ENCODE peak calls at places on chromosome 1, in eight cellular contexts. Y is thoracic aorta, N is fibroblast of lung, R is OCI-LY7, M is fibroblast of the aortic adventitia, H is heart left ventricle, A is endothelial cell, J is left ventricle myocardium inferior. S is an unnamed sample.

GRCh38 chr1:237873487-237873927 is 17.2 kb downstream of the ZP4 start:
- DNase-seq in Y (no peak), N (peak), R (no peak), M (no peak), H (no peak), A (no peak), J (no peak), S (no peak)

GRCh38 chr1:46558141-46558963 is 6.9 kb upstream of the KNCN start:
- DNase-seq in Y (no peak), N (no peak), R (no peak), M (no peak), H (no peak), A (no peak), J (no peak), S (no peak)

GRCh38 chr1:29849038-29849750 is 612.9 kb downstream of the PTPRU start:
- DNase-seq in Y (no peak), N (peak), R (peak), M (peak), H (no peak), A (peak), J (no peak), S (peak)

GRCh38 chr1:148354284-148354869 is 128.7 kb downstream of the PPIAL4G start:
- DNase-seq in Y (no peak), N (no peak), R (no peak), M (no peak), H (no peak), A (no peak), J (no peak), S (no peak)

GRCh38 chr1:109935451-109935900 is 24.8 kb downstream of the CSF1 start:
- DNase-seq in Y (no peak), N (no peak), R (no peak), M (no peak), H (no peak), A (no peak), J (no peak), S (no peak)

GRCh38 chr1:231177226-231177625 is 15.4 kb downstream of the TRIM67 start:
- DNase-seq in Y (no peak), N (no peak), R (no peak), M (no peak), H (no peak), A (no peak), J (no peak), S (no peak)

GRCh38 chr1:231199868-231200267 is 38.0 kb downstream of the TRIM67 start:
- DNase-seq in Y (no peak), N (no peak), R (no peak), M (no peak), H (no peak), A (no peak), J (no peak), S (no peak)

GRCh38 chr1:161998811-161999210 is 24.9 kb downstream of the OLFML2B start:
- DNase-seq in Y (no peak), N (peak), R (no peak), M (no peak), H (no peak), A (no peak), J (no peak), S (no peak)

GRCh38 chr1:29236743-29236992 is 346 bp downstream of the PTPRU start:
- DNase-seq in Y (no peak), N (peak), R (no peak), M (no peak), H (no peak), A (no peak), J (no peak), S (no peak)

GRCh38 chr1:39970274-39970673 is 15.3 kb downstream of the MFSD2A start:
- DNase-seq in Y (no peak), N (no peak), R (no peak), M (no peak), H (no peak), A (no peak), J (no peak), S (no peak)

GRCh38 chr1:243598433-243598832 is 251.6 kb downstream of the AKT3 start:
- DNase-seq in Y (no peak), N (peak), R (no peak), M (peak), H (no peak), A (no peak), J (no peak), S (no peak)

GRCh38 chr1:175129997-175130648 is 62.5 kb downstream of the KIAA0040 start:
- DNase-seq in Y (no peak), N (peak), R (peak), M (peak), H (no peak), A (peak), J (no peak), S (no peak)

GRCh38 chr1:36651176-36651910 is 168.6 kb upstream of the CSF3R start:
- DNase-seq in Y (no peak), N (no peak), R (no peak), M (no peak), H (no peak), A (no peak), J (no peak), S (no peak)

GRCh38 chr1:24920155-24920925 is 9.7 kb downstream of the RUNX3 start:
- DNase-seq in Y (peak), N (no peak), R (no peak), M (peak), H (no peak), A (no peak), J (no peak), S (no peak)

DNA sequence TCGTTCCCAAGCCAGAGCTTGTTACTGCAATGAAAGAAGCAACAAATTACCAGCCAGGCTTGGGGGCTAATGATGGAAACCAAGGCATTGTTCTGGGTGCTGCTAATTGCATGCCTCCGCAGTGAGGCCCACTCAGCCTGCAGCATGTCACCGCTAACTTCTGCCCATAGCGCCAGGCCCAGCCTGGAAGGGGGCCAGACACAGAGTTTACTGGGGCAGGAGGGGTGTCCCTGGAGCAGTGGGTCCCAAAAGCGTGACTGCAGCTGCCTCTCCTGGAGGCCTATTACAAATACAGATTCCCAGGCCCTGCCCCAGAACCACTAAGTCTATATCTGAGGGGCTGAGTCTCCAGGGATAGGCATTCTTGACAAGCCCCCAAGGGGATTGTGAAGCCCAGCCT is 90.9 kb upstream of the IFFO2 start:
- DNase-seq in Y (no peak), N (no peak), R (no peak), M (no peak), H (no peak), A (no peak), J (peak), S (no peak)
- TF ChIP-seq CTCF in Y (no peak), N (no peak), R (no peak), M (no peak), H (no peak), A (no peak), J (no peak), S (no peak)

DNA sequence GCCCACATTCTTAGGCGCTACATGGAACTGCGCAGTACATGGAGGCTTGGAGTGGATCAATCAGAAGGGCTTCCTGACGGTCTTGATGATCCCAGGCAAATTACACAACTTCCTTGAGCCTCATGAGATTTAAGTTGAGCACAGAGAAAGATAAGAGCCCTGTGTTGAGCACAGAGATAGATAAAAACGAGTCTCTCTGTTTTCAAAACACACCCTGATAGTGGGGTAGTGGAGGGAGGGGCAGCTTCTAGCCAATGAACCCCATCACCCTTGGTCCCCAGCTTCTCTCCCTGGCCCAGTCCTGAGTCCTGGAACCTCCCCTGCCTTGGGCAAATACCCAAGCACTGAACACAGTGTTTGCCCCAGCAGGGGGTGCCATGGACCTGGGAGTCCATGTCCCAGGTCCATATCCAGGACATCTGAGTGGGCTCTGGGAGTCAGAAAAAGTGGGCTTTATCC is 9.1 kb downstream of the POU3F1 start:
- DNase-seq in Y (no peak), N (no peak), R (peak), M (peak), H (no peak), A (peak), J (no peak), S (no peak)
- TF ChIP-seq CTCF in Y (no peak), N (peak), R (peak), M (no peak), H (no peak), A (peak), J (peak), S (peak)

GRCh38 chr1:63936276-63936675 is 162.5 kb downstream of the ROR1 start:
- DNase-seq in Y (no peak), N (peak), R (no peak), M (no peak), H (no peak), A (no peak), J (no peak), S (no peak)
- TF ChIP-seq CTCF in Y (no peak), N (no peak), R (no peak), M (no peak), H (no peak), A (no peak), J (no peak), S (no peak)

GRCh38 chr1:172090511-172090817 is 249.2 kb downstream of the DNM3 start:
- DNase-seq in Y (no peak), N (no peak), R (no peak), M (no peak), H (no peak), A (no peak), J (no peak), S (no peak)

GRCh38 chr1:172085372-172085771 is 244.1 kb downstream of the DNM3 start:
- DNase-seq in Y (no peak), N (no peak), R (no peak), M (no peak), H (no peak), A (no peak), J (no peak), S (no peak)

GRCh38 chr1:172095831-172096230 is 254.5 kb downstream of the DNM3 start:
- DNase-seq in Y (no peak), N (no peak), R (no peak), M (no peak), H (no peak), A (no peak), J (no peak), S (no peak)

GRCh38 chr1:172086137-172086536 is 244.8 kb downstream of the DNM3 start:
- DNase-seq in Y (no peak), N (no peak), R (no peak), M (peak), H (no peak), A (no peak), J (no peak), S (no peak)

DNA sequence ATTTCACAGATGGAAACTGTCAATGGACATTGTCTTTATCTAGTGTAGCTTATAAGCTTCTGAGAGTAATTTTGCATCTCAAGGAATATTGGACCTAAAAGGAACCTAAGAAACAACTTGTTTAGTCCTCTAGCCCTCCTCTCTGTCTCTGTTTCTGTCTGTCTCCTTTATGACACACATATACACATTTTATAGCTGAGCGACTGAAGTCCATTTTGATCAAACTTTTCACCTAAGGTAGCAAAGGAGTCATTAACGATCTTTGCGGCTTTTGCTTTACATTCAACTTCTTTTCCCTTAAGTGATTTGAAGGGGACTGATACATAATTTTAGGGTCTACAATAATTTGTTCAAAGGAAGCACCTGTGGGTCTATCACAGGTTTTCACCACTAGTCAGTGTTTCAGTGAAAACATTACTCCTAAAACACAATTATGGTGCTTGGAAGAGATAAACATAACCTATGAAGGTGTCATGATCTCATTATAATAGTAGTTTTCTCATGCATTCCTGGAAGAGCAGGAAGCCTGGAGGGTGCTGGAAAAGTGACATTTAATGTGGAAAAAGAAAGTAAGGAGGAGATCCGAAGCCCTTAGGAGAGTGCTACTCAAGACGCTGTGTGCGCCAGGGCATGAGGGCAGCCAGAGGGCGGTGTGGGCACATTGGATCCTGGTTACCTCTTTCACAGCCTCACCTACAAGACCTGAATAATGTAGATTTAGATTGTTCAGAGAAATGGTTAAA is 248.6 kb downstream of the DNM3 start:
- DNase-seq in Y (no peak), N (peak), R (peak), M (peak), H (peak), A (peak), J (peak), S (no peak)
- TF ChIP-seq CTCF in Y (peak), N (peak), R (peak), M (peak), H (peak), A (peak), J (peak), S (peak)